ENCODE peak calls at places on chromosomes 11 and 22, in nine cellular contexts. E, H, N, Q, Y, W, O, R and F are unnamed samples.

GRCh38 chr11:92693146-92693545 is 276.3 kb upstream of the MTNR1B start:
- DNase-seq in E (no peak), H (no peak), N (no peak), Q (no peak), Y (no peak), W (no peak), O (no peak), R (no peak), F (no peak)

GRCh38 chr11:123694551-123694950 is 40.1 kb upstream of the SCN3B start:
- DNase-seq in E (no peak), H (no peak), N (no peak), Q (no peak), Y (no peak), W (no peak), O (no peak), R (no peak), F (no peak)

GRCh38 chr11:96050435-96051182 is 126.7 kb upstream of the MTMR2 start:
- DNase-seq in E (no peak), H (no peak), N (peak), Q (no peak), Y (no peak), W (no peak), O (no peak), R (no peak), F (peak)

GRCh38 chr22:35681454-35682050 is 33.3 kb downstream of the APOL6 start:
- DNase-seq in E (no peak), H (no peak), N (no peak), Q (no peak), Y (no peak), W (no peak), O (no peak), R (no peak), F (no peak)

GRCh38 chr22:36659762-36660509 is 43.6 kb downstream of the CACNG2 start:
- DNase-seq in E (peak), H (no peak), N (peak), Q (peak), Y (peak), W (peak), O (peak), R (peak), F (peak)

GRCh38 chr11:116164843-116165242 is 607.9 kb downstream of the BUD13 start:
- DNase-seq in E (no peak), H (no peak), N (no peak), Q (no peak), Y (no peak), W (no peak), O (no peak), R (peak), F (no peak)

GRCh38 chr11:68043349-68044144 is 4.7 kb downstream of the TCIRG1 start:
- DNase-seq in E (peak), H (no peak), N (peak), Q (peak), Y (no peak), W (peak), O (no peak), R (no peak), F (peak)

GRCh38 chr11:77073328-77074001 is 6.7 kb downstream of the CAPN5 start:
- DNase-seq in E (peak), H (no peak), N (peak), Q (peak), Y (peak), W (peak), O (peak), R (peak), F (peak)

GRCh38 chr11:67392182-67392715 is 463 bp downstream of the RAD9A start:
- DNase-seq in E (peak), H (peak), N (no peak), Q (no peak), Y (no peak), W (peak), O (no peak), R (no peak), F (no peak)

GRCh38 chr11:62132188-62132587 is 8.4 kb downstream of the INCENP start:
- DNase-seq in E (peak), H (no peak), N (no peak), Q (no peak), Y (no peak), W (no peak), O (no peak), R (no peak), F (no peak)

GRCh38 chr11:78615724-78616123 is 41.1 kb upstream of the NARS2 start:
- DNase-seq in E (no peak), H (no peak), N (no peak), Q (no peak), Y (no peak), W (no peak), O (no peak), R (no peak), F (no peak)
- TF ChIP-seq CTCF in E (no peak), H (no peak), N (peak), Q (no peak), Y (no peak), W (no peak), O (no peak), R (no peak), F (peak)

DNA sequence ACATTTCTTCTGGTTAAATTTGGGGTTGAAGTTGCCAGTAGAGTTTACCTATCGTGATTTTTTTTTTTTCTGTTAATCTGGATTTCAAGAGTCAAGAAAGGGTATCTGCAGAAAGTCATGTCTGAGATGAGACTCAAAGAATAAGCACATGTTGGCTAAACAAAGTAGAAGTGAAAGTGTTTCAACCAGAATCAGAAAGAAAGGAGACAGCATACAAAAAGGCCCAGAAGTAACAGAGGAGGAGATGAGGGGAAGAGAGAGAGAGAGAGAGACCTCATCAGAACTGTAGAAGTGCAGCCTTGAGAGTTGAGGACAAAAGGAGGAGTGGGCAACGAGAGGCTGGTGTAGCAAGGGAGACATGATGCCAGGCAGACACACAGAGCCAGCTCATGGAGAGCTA is 54.9 kb downstream of the SVIP start:
- DNase-seq in E (no peak), H (no peak), N (no peak), Q (no peak), Y (no peak), W (no peak), O (no peak), R (no peak), F (no peak)
- H3K4me3 ChIP-seq in E (no peak), H (no peak), N (no peak), Q (no peak), Y (no peak), W (no peak), O (no peak), R (no peak), F (no peak)

GRCh38 chr11:104995001-104995408 is 26.6 kb upstream of the CASP4 start:
- DNase-seq in E (no peak), H (no peak), N (no peak), Q (no peak), Y (no peak), W (no peak), O (peak), R (no peak), F (no peak)

GRCh38 chr11:105000797-105001196 is 22.2 kb downstream of the CASP5 start:
- DNase-seq in E (no peak), H (peak), N (no peak), Q (peak), Y (peak), W (peak), O (peak), R (no peak), F (no peak)

GRCh38 chr11:105000167-105000566 is 22.8 kb downstream of the CASP5 start:
- DNase-seq in E (no peak), H (peak), N (no peak), Q (no peak), Y (no peak), W (no peak), O (no peak), R (no peak), F (no peak)

GRCh38 chr11:104999716-105000115 is 23.3 kb downstream of the CASP5 start:
- DNase-seq in E (no peak), H (no peak), N (no peak), Q (no peak), Y (no peak), W (no peak), O (no peak), R (no peak), F (no peak)

DNA sequence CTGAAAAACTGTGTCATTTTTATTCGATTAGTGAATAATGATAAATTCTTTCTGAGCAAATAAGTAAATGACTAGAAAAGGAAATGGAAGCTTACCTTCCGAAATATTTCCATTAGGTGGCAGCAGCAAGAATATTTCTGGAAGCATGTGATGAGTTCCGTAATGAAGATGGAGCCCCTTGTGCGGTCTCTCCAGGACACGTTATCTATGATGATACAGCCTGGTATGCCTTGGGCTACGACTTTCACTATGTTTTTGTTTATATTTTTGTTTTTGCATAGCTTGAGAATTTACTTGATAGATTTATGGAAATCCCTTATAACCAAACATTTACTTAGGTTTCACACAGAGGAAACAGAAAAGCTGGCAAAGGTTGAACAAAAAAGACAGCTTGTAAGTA is 25.7 kb downstream of the CASP5 start:
- DNase-seq in E (peak), H (no peak), N (no peak), Q (no peak), Y (no peak), W (no peak), O (no peak), R (no peak), F (peak)
- TF ChIP-seq CTCF in E (peak), H (no peak), N (no peak), Q (no peak), Y (no peak), W (no peak), O (no peak), R (no peak), F (peak)

DNA sequence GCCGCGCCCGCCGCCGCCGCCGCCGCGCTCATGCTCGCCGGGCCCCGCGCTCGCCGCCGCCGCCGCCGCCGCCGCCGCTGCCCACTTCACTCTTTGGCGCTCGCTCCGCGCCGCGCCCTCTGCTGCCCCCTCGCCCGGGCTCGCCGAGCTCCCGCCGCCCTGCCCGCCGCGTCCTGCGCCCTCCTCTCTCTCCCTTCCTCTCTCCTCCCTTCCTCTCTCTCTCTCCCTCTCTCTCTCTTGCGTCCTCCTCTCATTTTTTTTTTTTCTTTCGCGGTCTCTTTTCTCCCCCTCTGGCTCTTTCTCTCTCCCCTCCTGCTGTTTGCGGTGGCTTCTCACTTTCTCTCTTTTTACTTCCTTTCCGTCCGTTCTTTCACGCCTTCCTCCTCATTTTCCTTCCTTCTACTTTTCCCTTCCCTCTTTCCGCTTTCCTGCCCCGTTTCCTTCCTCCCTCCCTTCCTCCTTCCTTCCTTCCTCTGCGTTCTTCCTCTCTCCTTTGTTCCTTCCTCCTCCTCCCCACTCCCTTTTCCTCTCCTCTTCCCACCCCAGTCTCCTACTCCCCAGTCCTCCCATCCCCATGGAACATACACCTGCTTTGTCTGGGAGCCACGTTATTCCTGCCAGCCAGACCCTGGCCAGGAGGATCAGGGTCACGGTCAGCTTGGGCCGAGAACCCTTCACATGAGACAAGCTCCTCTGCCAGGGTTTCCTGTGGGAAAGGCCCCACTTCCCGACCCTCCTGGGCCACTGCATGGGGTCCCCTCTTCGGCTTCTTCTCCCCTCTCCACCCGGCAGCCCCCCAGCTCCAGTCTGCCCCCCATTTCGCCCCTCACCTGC is 19.3 kb upstream of the SHISAL1 start:
- DNase-seq in E (peak), H (peak), N (no peak), Q (no peak), Y (no peak), W (peak), O (no peak), R (no peak), F (peak)
- H3K4me3 ChIP-seq in E (peak), H (peak), N (peak), Q (no peak), Y (no peak), W (no peak), O (peak), R (no peak), F (no peak)

DNA sequence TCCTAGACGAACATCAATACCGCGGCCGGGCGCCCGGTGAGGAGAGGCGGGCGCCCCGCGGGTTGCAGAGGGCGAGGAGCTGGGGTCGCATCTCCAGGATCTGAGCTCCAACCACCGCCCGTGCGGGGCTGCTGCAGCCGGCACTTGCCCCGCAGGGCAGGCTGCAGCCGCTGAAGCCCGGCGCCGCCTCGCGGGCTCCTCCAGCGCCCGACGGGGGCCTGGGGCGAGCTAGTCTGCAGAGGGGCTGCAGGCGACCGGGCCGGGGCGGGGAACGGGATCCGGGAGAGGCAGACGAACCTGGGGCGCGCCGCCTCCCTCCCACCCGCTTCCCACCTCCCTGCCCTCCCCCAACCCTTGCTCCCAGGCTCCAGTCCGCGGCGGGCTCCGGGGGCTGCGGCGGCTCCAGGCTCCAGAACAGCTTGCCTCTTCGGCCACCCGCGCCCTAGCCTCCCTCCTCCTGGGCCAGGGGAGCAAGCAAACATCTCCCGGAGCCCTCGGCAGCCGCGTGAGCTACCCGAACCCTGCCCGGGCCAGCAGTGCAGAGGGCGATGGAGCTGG is 858 bp downstream of the TENM4 start:
- DNase-seq in E (peak), H (peak), N (peak), Q (peak), Y (no peak), W (no peak), O (peak), R (no peak), F (no peak)
- TF ChIP-seq CTCF in E (no peak), H (peak), N (peak), Q (no peak), Y (no peak), W (no peak), O (no peak), R (no peak), F (no peak)

GRCh38 chr11:17314232-17314547 is 37.4 kb upstream of the NCR3LG1 start:
- DNase-seq in E (peak), H (no peak), N (peak), Q (no peak), Y (no peak), W (no peak), O (no peak), R (no peak), F (peak)
- H3K4me3 ChIP-seq in E (peak), H (no peak), N (no peak), Q (no peak), Y (no peak), W (no peak), O (no peak), R (no peak), F (no peak)

GRCh38 chr11:33869511-33870422 is 22.1 kb downstream of the LMO2 start:
- DNase-seq in E (peak), H (peak), N (peak), Q (peak), Y (peak), W (peak), O (peak), R (no peak), F (peak)
- TF ChIP-seq CTCF in E (no peak), H (no peak), N (no peak), Q (no peak), Y (peak), W (no peak), O (no peak), R (no peak), F (no peak)

DNA sequence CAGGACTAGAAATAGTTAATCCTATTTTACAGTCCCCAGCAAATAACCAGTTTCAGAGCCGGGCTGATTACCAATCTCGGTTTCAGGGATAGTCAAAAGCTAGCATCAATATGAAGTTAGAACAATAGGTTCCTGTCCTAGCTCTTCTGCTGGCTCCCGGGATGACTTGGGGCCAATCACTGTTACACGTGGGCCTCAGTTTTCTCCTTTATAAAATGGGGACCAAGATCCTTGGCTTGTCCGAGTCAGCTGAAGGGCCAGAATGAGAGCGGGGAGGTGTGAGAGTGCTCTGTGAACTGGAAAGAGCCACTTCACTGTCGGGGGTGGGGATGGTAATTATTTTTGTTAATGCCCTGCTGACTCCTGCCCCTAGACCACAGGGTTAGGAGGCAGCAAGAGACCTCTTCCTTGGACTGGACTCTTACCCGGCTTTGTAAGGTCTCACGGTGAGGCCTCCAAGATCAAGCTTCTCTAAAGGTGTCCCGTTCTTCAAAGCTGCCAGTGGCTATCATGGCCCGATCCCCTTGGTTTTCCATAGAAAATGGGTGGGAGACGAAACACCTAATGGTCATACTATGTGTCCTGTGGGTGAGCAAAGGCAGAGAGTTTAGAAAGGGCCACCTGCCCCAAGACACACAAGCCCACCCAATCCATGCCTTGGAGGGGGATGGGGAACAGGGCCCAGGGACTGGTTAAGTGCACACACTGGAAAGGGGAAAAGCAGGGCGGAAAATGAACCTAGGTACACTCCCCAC is 1.4 kb downstream of the UCP2 start:
- DNase-seq in E (no peak), H (no peak), N (no peak), Q (peak), Y (peak), W (no peak), O (no peak), R (no peak), F (no peak)
- H3K4me3 ChIP-seq in E (no peak), H (peak), N (peak), Q (peak), Y (peak), W (no peak), O (peak), R (peak), F (no peak)

GRCh38 chr22:30880181-30880601 is 88.4 kb downstream of the MORC2 start:
- DNase-seq in E (peak), H (no peak), N (no peak), Q (no peak), Y (no peak), W (no peak), O (no peak), R (no peak), F (no peak)

GRCh38 chr22:30882181-30882771 is 86.3 kb downstream of the MORC2 start:
- DNase-seq in E (peak), H (no peak), N (no peak), Q (no peak), Y (no peak), W (no peak), O (no peak), R (no peak), F (no peak)

GRCh38 chr22:30880847-30881246 is 87.7 kb downstream of the MORC2 start:
- DNase-seq in E (peak), H (no peak), N (no peak), Q (peak), Y (no peak), W (no peak), O (no peak), R (no peak), F (no peak)

GRCh38 chr22:30882974-30883533 is 85.5 kb downstream of the MORC2 start:
- DNase-seq in E (peak), H (no peak), N (no peak), Q (peak), Y (no peak), W (no peak), O (no peak), R (no peak), F (no peak)

GRCh38 chr22:30881361-30882180 is 87.0 kb downstream of the MORC2 start:
- DNase-seq in E (peak), H (peak), N (no peak), Q (peak), Y (no peak), W (peak), O (peak), R (no peak), F (peak)
- TF ChIP-seq CTCF in E (no peak), H (no peak), N (no peak), Q (no peak), Y (no peak), W (no peak), O (no peak), R (no peak), F (no peak)

GRCh38 chr11:134276396-134277175 is 407 bp downstream of the GLB1L3 start:
- DNase-seq in E (no peak), H (peak), N (no peak), Q (no peak), Y (no peak), W (no peak), O (no peak), R (no peak), F (no peak)
- H3K4me3 ChIP-seq in E (no peak), H (peak), N (peak), Q (peak), Y (peak), W (no peak), O (peak), R (peak), F (no peak)